ENCODE peak calls at places on chromosome 1, in nine cellular contexts. One of them, this sample, is unnamed.

GRCh38 chr1:44677201-44677520 is 2.6 kb downstream of the ARMH1 start:
- DNase-seq in CD4-positive, CD25-positive, alpha-beta regulatory T cell: no peak
- DNase-seq in Peyer's patch: no peak
- DNase-seq in neural progenitor cell: peak; percentile 37
- DNase-seq in coronary artery: no peak
- DNase-seq in MM.1S: peak; percentile 24
- DNase-seq in choroid plexus epithelial cell: peak; percentile 69
- DNase-seq in BE2C: no peak
- DNase-seq in HFF-Myc: no peak
- DNase-seq in this sample: peak; percentile 60

GRCh38 chr1:101506541-101507164 is 269.8 kb downstream of the S1PR1 start:
- DNase-seq in CD4-positive, CD25-positive, alpha-beta regulatory T cell: peak; percentile 10
- DNase-seq in BE2C: peak; percentile 60
- DNase-seq in coronary artery: no peak
- DNase-seq in MM.1S: peak; percentile 20
- DNase-seq in Peyer's patch: peak; percentile 20
- DNase-seq in neural progenitor cell: peak; percentile 62
- DNase-seq in choroid plexus epithelial cell: peak; percentile 65
- DNase-seq in HFF-Myc: peak; percentile 20
- DNase-seq in this sample: peak; percentile 51

GRCh38 chr1:97277891-97278662 is 556.5 kb downstream of the PTBP2 start:
- DNase-seq in BE2C: no peak
- DNase-seq in coronary artery: no peak
- DNase-seq in CD4-positive, CD25-positive, alpha-beta regulatory T cell: no peak
- DNase-seq in MM.1S: no peak
- DNase-seq in Peyer's patch: no peak
- DNase-seq in choroid plexus epithelial cell: peak; percentile 79
- DNase-seq in HFF-Myc: peak; percentile 22
- DNase-seq in neural progenitor cell: no peak
- DNase-seq in this sample: peak; percentile 83

GRCh38 chr1:94955767-94956632 is 29.1 kb upstream of the CNN3 start:
- DNase-seq in MM.1S: no peak
- DNase-seq in neural progenitor cell: no peak
- DNase-seq in coronary artery: no peak
- DNase-seq in choroid plexus epithelial cell: no peak
- DNase-seq in Peyer's patch: no peak
- DNase-seq in HFF-Myc: no peak
- DNase-seq in CD4-positive, CD25-positive, alpha-beta regulatory T cell: no peak
- DNase-seq in BE2C: no peak
- DNase-seq in this sample: no peak

GRCh38 chr1:56526571-56527174 is 52.7 kb downstream of the PLPP3 start:
- DNase-seq in MM.1S: peak; percentile 79
- DNase-seq in coronary artery: no peak
- DNase-seq in BE2C: peak; percentile 7
- DNase-seq in HFF-Myc: no peak
- DNase-seq in choroid plexus epithelial cell: no peak
- DNase-seq in Peyer's patch: peak; percentile 62
- DNase-seq in neural progenitor cell: no peak
- DNase-seq in CD4-positive, CD25-positive, alpha-beta regulatory T cell: no peak
- DNase-seq in this sample: no peak

GRCh38 chr1:110554871-110555801 is 36.2 kb upstream of the KCNA10 start:
- DNase-seq in CD4-positive, CD25-positive, alpha-beta regulatory T cell: peak; percentile 27
- DNase-seq in BE2C: peak; percentile 79
- DNase-seq in MM.1S: peak; percentile 18
- DNase-seq in Peyer's patch: peak; percentile 38
- DNase-seq in coronary artery: peak; percentile 79
- DNase-seq in choroid plexus epithelial cell: peak; percentile 14
- DNase-seq in HFF-Myc: no peak
- DNase-seq in neural progenitor cell: peak; percentile 75
- DNase-seq in this sample: peak; percentile 35

GRCh38 chr1:219751870-219752269 is 139.0 kb upstream of the ZC3H11B start:
- DNase-seq in coronary artery: no peak
- DNase-seq in BE2C: no peak
- DNase-seq in choroid plexus epithelial cell: no peak
- DNase-seq in neural progenitor cell: no peak
- DNase-seq in HFF-Myc: no peak
- DNase-seq in Peyer's patch: no peak
- DNase-seq in CD4-positive, CD25-positive, alpha-beta regulatory T cell: no peak
- DNase-seq in MM.1S: no peak
- DNase-seq in this sample: peak; percentile 61

GRCh38 chr1:8025061-8025670 is 943 bp downstream of the ERRFI1 start:
- DNase-seq in coronary artery: no peak
- DNase-seq in Peyer's patch: no peak
- DNase-seq in CD4-positive, CD25-positive, alpha-beta regulatory T cell: no peak
- DNase-seq in neural progenitor cell: peak; percentile 28
- DNase-seq in MM.1S: no peak
- DNase-seq in choroid plexus epithelial cell: peak; percentile 57
- DNase-seq in HFF-Myc: no peak
- DNase-seq in BE2C: no peak
- DNase-seq in this sample: no peak

GRCh38 chr1:154501423-154502065 is 475 bp upstream of the TDRD10 start:
- DNase-seq in BE2C: no peak
- DNase-seq in MM.1S: no peak
- DNase-seq in neural progenitor cell: peak; percentile 58
- DNase-seq in coronary artery: no peak
- DNase-seq in choroid plexus epithelial cell: no peak
- DNase-seq in HFF-Myc: no peak
- DNase-seq in Peyer's patch: no peak
- DNase-seq in CD4-positive, CD25-positive, alpha-beta regulatory T cell: no peak
- DNase-seq in this sample: peak; percentile 43
- H3K4me3 ChIP-seq in BE2C: no peak overlapping the region
- H3K4me3 ChIP-seq in MM.1S: no peak overlapping the region
- H3K4me3 ChIP-seq in neural progenitor cell: peak overlapping the region; percentile 42
- H3K4me3 ChIP-seq in coronary artery: peak overlapping the region; percentile 74
- H3K4me3 ChIP-seq in choroid plexus epithelial cell: no peak overlapping the region
- H3K4me3 ChIP-seq in HFF-Myc: no peak overlapping the region
- H3K4me3 ChIP-seq in Peyer's patch: peak overlapping the region; percentile 48
- H3K4me3 ChIP-seq in CD4-positive, CD25-positive, alpha-beta regulatory T cell: no peak overlapping the region
- H3K4me3 ChIP-seq in this sample: peak overlapping the region; percentile 25

GRCh38 chr1:31618916-31619846 is 1.7 kb downstream of the HCRTR1 start:
- DNase-seq in Peyer's patch: no peak
- DNase-seq in BE2C: no peak
- DNase-seq in MM.1S: no peak
- DNase-seq in neural progenitor cell: no peak
- DNase-seq in coronary artery: peak; percentile 66
- DNase-seq in CD4-positive, CD25-positive, alpha-beta regulatory T cell: no peak
- DNase-seq in choroid plexus epithelial cell: no peak
- DNase-seq in HFF-Myc: no peak
- DNase-seq in this sample: no peak

GRCh38 chr1:31615414-31615813 is 2.1 kb upstream of the HCRTR1 start:
- DNase-seq in BE2C: no peak
- DNase-seq in neural progenitor cell: no peak
- DNase-seq in coronary artery: peak; percentile 56
- DNase-seq in MM.1S: no peak
- DNase-seq in HFF-Myc: no peak
- DNase-seq in Peyer's patch: no peak
- DNase-seq in CD4-positive, CD25-positive, alpha-beta regulatory T cell: no peak
- DNase-seq in choroid plexus epithelial cell: peak; percentile 40
- DNase-seq in this sample: no peak

GRCh38 chr1:31617218-31617916 is at the start of gene HCRTR1:
- DNase-seq in coronary artery: peak; percentile 58
- DNase-seq in neural progenitor cell: peak; percentile 50
- DNase-seq in BE2C: no peak
- DNase-seq in CD4-positive, CD25-positive, alpha-beta regulatory T cell: no peak
- DNase-seq in HFF-Myc: no peak
- DNase-seq in Peyer's patch: no peak
- DNase-seq in choroid plexus epithelial cell: no peak
- DNase-seq in MM.1S: no peak
- DNase-seq in this sample: no peak

GRCh38 chr1:31615939-31616338 is 1.6 kb upstream of the HCRTR1 start:
- DNase-seq in CD4-positive, CD25-positive, alpha-beta regulatory T cell: no peak
- DNase-seq in HFF-Myc: no peak
- DNase-seq in neural progenitor cell: no peak
- DNase-seq in coronary artery: no peak
- DNase-seq in MM.1S: no peak
- DNase-seq in BE2C: no peak
- DNase-seq in Peyer's patch: no peak
- DNase-seq in choroid plexus epithelial cell: no peak
- DNase-seq in this sample: no peak

DNA sequence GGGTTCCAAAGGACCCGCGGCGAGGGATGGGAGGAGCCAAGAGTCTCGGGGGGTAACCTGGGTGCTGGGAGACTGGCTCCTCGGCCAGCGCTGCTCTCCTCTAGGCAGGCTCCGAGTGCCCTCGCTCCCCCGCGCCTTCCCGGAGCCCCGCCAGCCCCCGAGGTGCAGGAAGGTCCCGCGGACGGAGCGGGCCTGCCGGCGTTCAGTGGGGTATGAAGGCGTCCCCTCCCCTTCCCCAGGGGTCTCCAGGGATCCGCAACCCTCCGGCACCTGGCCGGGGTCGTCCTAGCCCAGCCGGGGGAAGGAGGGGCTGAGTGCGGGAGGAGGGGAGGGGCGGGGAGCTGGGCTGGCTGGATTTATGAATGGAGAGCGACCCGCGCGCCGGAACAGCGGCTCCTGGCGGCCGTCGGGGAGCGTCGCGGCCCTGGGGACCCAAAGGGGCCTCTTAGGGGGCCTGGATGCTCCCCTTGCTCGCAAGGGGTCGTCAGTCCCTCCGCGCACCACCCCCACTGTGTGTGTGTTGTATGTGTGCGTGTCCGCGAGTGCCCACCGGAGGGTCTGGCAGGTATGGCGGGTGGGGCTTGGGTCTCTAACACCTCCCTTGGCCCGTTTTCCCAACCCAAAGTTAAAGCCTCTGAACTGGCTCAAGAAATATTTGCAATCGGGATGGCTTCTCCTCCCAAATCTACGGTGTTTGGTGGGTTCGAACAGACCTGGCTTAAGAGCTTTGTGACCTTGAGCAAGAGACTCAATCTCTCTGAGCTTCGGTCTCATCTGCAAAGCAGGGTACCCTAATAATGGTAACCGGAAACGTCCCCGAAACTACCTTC is 643 bp downstream of the HCRTR1 start:
- DNase-seq in choroid plexus epithelial cell: peak; percentile 43
- DNase-seq in CD4-positive, CD25-positive, alpha-beta regulatory T cell: no peak
- DNase-seq in Peyer's patch: no peak
- DNase-seq in MM.1S: peak; percentile 31
- DNase-seq in HFF-Myc: no peak
- DNase-seq in BE2C: peak; percentile 62
- DNase-seq in neural progenitor cell: peak; percentile 90
- DNase-seq in coronary artery: peak; percentile 74
- DNase-seq in this sample: peak; percentile 48
- H3K4me3 ChIP-seq in choroid plexus epithelial cell: peak overlapping the region; percentile 53
- H3K4me3 ChIP-seq in CD4-positive, CD25-positive, alpha-beta regulatory T cell: no peak overlapping the region
- H3K4me3 ChIP-seq in Peyer's patch: peak overlapping the region; percentile 45
- H3K4me3 ChIP-seq in MM.1S: peak overlapping the region; percentile 71
- H3K4me3 ChIP-seq in HFF-Myc: peak overlapping the region; percentile 42
- H3K4me3 ChIP-seq in BE2C: peak overlapping the region; percentile 58
- H3K4me3 ChIP-seq in neural progenitor cell: peak overlapping the region; percentile 86
- H3K4me3 ChIP-seq in coronary artery: peak overlapping the region; percentile 75
- H3K4me3 ChIP-seq in this sample: peak overlapping the region; percentile 40

GRCh38 chr1:53943090-53943489 is 2.4 kb downstream of the IFT25 start:
- DNase-seq in choroid plexus epithelial cell: no peak
- DNase-seq in MM.1S: no peak
- DNase-seq in BE2C: no peak
- DNase-seq in Peyer's patch: no peak
- DNase-seq in coronary artery: no peak
- DNase-seq in HFF-Myc: no peak
- DNase-seq in CD4-positive, CD25-positive, alpha-beta regulatory T cell: no peak
- DNase-seq in neural progenitor cell: no peak
- DNase-seq in this sample: no peak

GRCh38 chr1:53942149-53942957 is 3.1 kb downstream of the IFT25 start:
- DNase-seq in HFF-Myc: no peak
- DNase-seq in neural progenitor cell: no peak
- DNase-seq in Peyer's patch: no peak
- DNase-seq in BE2C: no peak
- DNase-seq in coronary artery: no peak
- DNase-seq in choroid plexus epithelial cell: peak; percentile 30
- DNase-seq in CD4-positive, CD25-positive, alpha-beta regulatory T cell: no peak
- DNase-seq in MM.1S: no peak
- DNase-seq in this sample: no peak

GRCh38 chr1:53945183-53945432 is 391 bp downstream of the IFT25 start:
- DNase-seq in Peyer's patch: no peak
- DNase-seq in MM.1S: no peak
- DNase-seq in coronary artery: no peak
- DNase-seq in neural progenitor cell: no peak
- DNase-seq in BE2C: no peak
- DNase-seq in choroid plexus epithelial cell: no peak
- DNase-seq in CD4-positive, CD25-positive, alpha-beta regulatory T cell: no peak
- DNase-seq in HFF-Myc: no peak
- DNase-seq in this sample: no peak

GRCh38 chr1:53944469-53945182 is 873 bp downstream of the IFT25 start:
- DNase-seq in BE2C: no peak
- DNase-seq in choroid plexus epithelial cell: peak; percentile 27
- DNase-seq in Peyer's patch: no peak
- DNase-seq in coronary artery: no peak
- DNase-seq in HFF-Myc: no peak
- DNase-seq in MM.1S: peak; percentile 11
- DNase-seq in neural progenitor cell: no peak
- DNase-seq in CD4-positive, CD25-positive, alpha-beta regulatory T cell: no peak
- DNase-seq in this sample: no peak

GRCh38 chr1:53943490-53944043 is 1.9 kb downstream of the IFT25 start:
- DNase-seq in choroid plexus epithelial cell: no peak
- DNase-seq in BE2C: no peak
- DNase-seq in neural progenitor cell: no peak
- DNase-seq in MM.1S: no peak
- DNase-seq in CD4-positive, CD25-positive, alpha-beta regulatory T cell: no peak
- DNase-seq in HFF-Myc: no peak
- DNase-seq in Peyer's patch: no peak
- DNase-seq in coronary artery: no peak
- DNase-seq in this sample: no peak
- H3K4me3 ChIP-seq in choroid plexus epithelial cell: no peak overlapping the region
- H3K4me3 ChIP-seq in BE2C: no peak overlapping the region
- H3K4me3 ChIP-seq in neural progenitor cell: no peak overlapping the region
- H3K4me3 ChIP-seq in MM.1S: no peak overlapping the region
- H3K4me3 ChIP-seq in CD4-positive, CD25-positive, alpha-beta regulatory T cell: peak overlapping the region; percentile 27
- H3K4me3 ChIP-seq in HFF-Myc: no peak overlapping the region
- H3K4me3 ChIP-seq in Peyer's patch: no peak overlapping the region
- H3K4me3 ChIP-seq in coronary artery: no peak overlapping the region
- H3K4me3 ChIP-seq in this sample: no peak overlapping the region

GRCh38 chr1:112393634-112393976 is 2.4 kb upstream of the CTTNBP2NL start:
- DNase-seq in MM.1S: no peak
- DNase-seq in Peyer's patch: no peak
- DNase-seq in neural progenitor cell: no peak
- DNase-seq in choroid plexus epithelial cell: peak; percentile 25
- DNase-seq in CD4-positive, CD25-positive, alpha-beta regulatory T cell: no peak
- DNase-seq in coronary artery: no peak
- DNase-seq in BE2C: no peak
- DNase-seq in HFF-Myc: no peak
- DNase-seq in this sample: peak; percentile 77

GRCh38 chr1:112390775-112391602 is 5.0 kb upstream of the CTTNBP2NL start:
- DNase-seq in choroid plexus epithelial cell: peak; percentile 95
- DNase-seq in coronary artery: peak; percentile 94
- DNase-seq in Peyer's patch: peak; percentile 80
- DNase-seq in MM.1S: peak; percentile 68
- DNase-seq in CD4-positive, CD25-positive, alpha-beta regulatory T cell: peak; percentile 71
- DNase-seq in neural progenitor cell: peak; percentile 95
- DNase-seq in BE2C: peak; percentile 85
- DNase-seq in HFF-Myc: peak; percentile 88
- DNase-seq in this sample: peak; percentile 96

GRCh38 chr1:112389689-112390088 is 6.3 kb upstream of the CTTNBP2NL start:
- DNase-seq in MM.1S: no peak
- DNase-seq in neural progenitor cell: no peak
- DNase-seq in coronary artery: no peak
- DNase-seq in HFF-Myc: no peak
- DNase-seq in choroid plexus epithelial cell: no peak
- DNase-seq in CD4-positive, CD25-positive, alpha-beta regulatory T cell: no peak
- DNase-seq in Peyer's patch: no peak
- DNase-seq in BE2C: no peak
- DNase-seq in this sample: peak; percentile 14

GRCh38 chr1:112394743-112395062 is 1.3 kb upstream of the CTTNBP2NL start:
- DNase-seq in choroid plexus epithelial cell: no peak
- DNase-seq in neural progenitor cell: no peak
- DNase-seq in CD4-positive, CD25-positive, alpha-beta regulatory T cell: no peak
- DNase-seq in coronary artery: no peak
- DNase-seq in MM.1S: no peak
- DNase-seq in Peyer's patch: no peak
- DNase-seq in HFF-Myc: no peak
- DNase-seq in BE2C: no peak
- DNase-seq in this sample: no peak

GRCh38 chr1:112391603-112391940 is 4.4 kb upstream of the CTTNBP2NL start:
- DNase-seq in coronary artery: no peak
- DNase-seq in HFF-Myc: no peak
- DNase-seq in Peyer's patch: no peak
- DNase-seq in BE2C: no peak
- DNase-seq in choroid plexus epithelial cell: no peak
- DNase-seq in neural progenitor cell: no peak
- DNase-seq in CD4-positive, CD25-positive, alpha-beta regulatory T cell: no peak
- DNase-seq in MM.1S: no peak
- DNase-seq in this sample: no peak
- H3K4me3 ChIP-seq in coronary artery: peak overlapping the region; percentile 67
- H3K4me3 ChIP-seq in HFF-Myc: no peak overlapping the region
- H3K4me3 ChIP-seq in Peyer's patch: no peak overlapping the region
- H3K4me3 ChIP-seq in BE2C: peak overlapping the region; percentile 58
- H3K4me3 ChIP-seq in choroid plexus epithelial cell: no peak overlapping the region
- H3K4me3 ChIP-seq in neural progenitor cell: no peak overlapping the region
- H3K4me3 ChIP-seq in CD4-positive, CD25-positive, alpha-beta regulatory T cell: no peak overlapping the region
- H3K4me3 ChIP-seq in MM.1S: no peak overlapping the region
- H3K4me3 ChIP-seq in this sample: no peak overlapping the region